ENCODE peak calls at places on chromosomes 13 and 19, in nine cellular contexts. C is SK-N-SH, L is A549, H is GM23338, A is K562, P is HCT116, I is Panc1, Q is GM12878, B is HepG2. Y is an unnamed sample.

GRCh38 chr13:46126552-46127171 is 21.8 kb upstream of the CPB2 start:
- DNase-seq in Q (no peak), C (peak; percentile 68), H (peak; percentile 92), B (peak; percentile 75), L (peak; percentile 66), I (peak; percentile 45), P (peak; percentile 57), A (peak; percentile 67), Y (no peak)

GRCh38 chr13:62049992-62050391 is 634.3 kb upstream of the PCDH20 start:
- DNase-seq in I (no peak), L (no peak), B (no peak), Q (no peak), C (no peak), H (no peak), P (no peak), A (no peak), Y (no peak)

GRCh38 chr19:15550847-15551182 is 42.5 kb downstream of the CYP4F22 start:
- DNase-seq in H (peak; percentile 27), A (peak; percentile 22), B (peak; percentile 16), P (no peak), I (no peak), Q (no peak), C (no peak), L (peak; percentile 37), Y (no peak)

GRCh38 chr19:48341006-48341405 is 15.7 kb downstream of the EMP3 start:
- DNase-seq in Q (no peak), A (peak; percentile 3), P (no peak), I (no peak), B (no peak), C (peak; percentile 24), H (no peak), L (no peak), Y (no peak)

GRCh38 chr19:8607386-8607785 is 3.1 kb downstream of the ADAMTS10 start:
- DNase-seq in C (no peak), A (no peak), Q (no peak), H (no peak), B (no peak), L (no peak), P (no peak), I (no peak), Y (no peak)

GRCh38 chr13:100280681-100281080 is 191.8 kb downstream of the PCCA start:
- DNase-seq in L (no peak), A (no peak), H (no peak), Q (no peak), I (no peak), C (no peak), P (no peak), B (no peak), Y (no peak)

GRCh38 chr13:50644081-50644871 is 199.2 kb downstream of the DLEU7 start:
- DNase-seq in A (no peak), C (no peak), B (peak; percentile 2), H (no peak), I (no peak), L (no peak), Q (no peak), P (no peak), Y (no peak)

GRCh38 chr19:33410915-33411401 is 37.4 kb downstream of the CEBPG start:
- DNase-seq in Q (no peak), L (no peak), H (no peak), B (no peak), C (no peak), I (no peak), A (no peak), P (no peak), Y (no peak)

GRCh38 chr13:113152894-113153809 is 5.3 kb upstream of the PROZ start:
- DNase-seq in C (peak; percentile 65), P (no peak), H (peak; percentile 73), B (peak; percentile 36), L (peak; percentile 10), A (peak; percentile 32), Q (no peak), I (no peak), Y (peak; percentile 22)

GRCh38 chr13:39013462-39013861 is 22.8 kb upstream of the STOML3 start:
- DNase-seq in A (no peak), L (no peak), C (no peak), H (no peak), I (no peak), P (no peak), Q (no peak), B (no peak), Y (no peak)

GRCh38 chr13:70666883-70667282 is 558.6 kb upstream of the KLHL1 start:
- DNase-seq in A (no peak), I (no peak), L (no peak), B (no peak), Q (no peak), C (no peak), H (no peak), P (no peak), Y (no peak)

GRCh38 chr19:29054886-29055675 is 157.9 kb downstream of the UQCRFS1 start:
- DNase-seq in Q (no peak), P (no peak), C (no peak), B (no peak), L (no peak), A (no peak), I (no peak), H (no peak), Y (no peak)

GRCh38 chr19:54256250-54257115 is 590 bp downstream of the LILRB5 start:
- DNase-seq in P (no peak), A (no peak), I (no peak), Q (no peak), L (no peak), C (no peak), H (no peak), B (no peak), Y (no peak)

GRCh38 chr13:102847272-102848234 is 1.7 kb downstream of the ERCC5 start:
- DNase-seq in C (peak; percentile 17), B (no peak), I (no peak), P (peak; percentile 19), Q (no peak), H (peak; percentile 59), A (no peak), L (peak; percentile 27), Y (no peak)

GRCh38 chr19:38250821-38251563 is 5.2 kb downstream of the PPP1R14A start:
- DNase-seq in L (no peak), I (no peak), P (no peak), Q (no peak), H (peak; percentile 41), A (no peak), C (no peak), B (peak; percentile 82), Y (no peak)

GRCh38 chr19:44777715-44778347 is at the start of gene CBLC:
- DNase-seq in C (peak; percentile 49), A (peak; percentile 87), H (peak; percentile 99), B (peak; percentile 68), P (peak; percentile 94), L (peak; percentile 60), I (no peak), Q (no peak), Y (no peak)

GRCh38 chr13:42377640-42378382 is 105.9 kb downstream of the AKAP11 start:
- DNase-seq in P (no peak), L (no peak), Q (peak; percentile 100), H (no peak), B (no peak), A (no peak), C (no peak), I (no peak), Y (no peak)

GRCh38 chr19:43354305-43354627 is 780 bp downstream of the CD177 start:
- DNase-seq in L (no peak), H (peak; percentile 87), B (no peak), I (no peak), A (no peak), P (no peak), C (peak; percentile 12), Q (no peak), Y (no peak)

GRCh38 chr19:43351998-43352746 is 1.3 kb upstream of the CD177 start:
- DNase-seq in Q (no peak), H (no peak), C (no peak), P (no peak), L (peak; percentile 15), B (no peak), A (no peak), I (no peak), Y (no peak)

GRCh38 chr19:43353606-43354304 is at the start of gene CD177:
- DNase-seq in B (no peak), I (no peak), A (no peak), C (peak; percentile 20), H (peak; percentile 11), Q (no peak), L (no peak), P (no peak), Y (no peak)
- TF ChIP-seq REST in B (no peak), I (no peak), A (no peak), C (no peak), H (no peak), Q (no peak), L (no peak), P (no peak), Y (no peak)

DNA sequence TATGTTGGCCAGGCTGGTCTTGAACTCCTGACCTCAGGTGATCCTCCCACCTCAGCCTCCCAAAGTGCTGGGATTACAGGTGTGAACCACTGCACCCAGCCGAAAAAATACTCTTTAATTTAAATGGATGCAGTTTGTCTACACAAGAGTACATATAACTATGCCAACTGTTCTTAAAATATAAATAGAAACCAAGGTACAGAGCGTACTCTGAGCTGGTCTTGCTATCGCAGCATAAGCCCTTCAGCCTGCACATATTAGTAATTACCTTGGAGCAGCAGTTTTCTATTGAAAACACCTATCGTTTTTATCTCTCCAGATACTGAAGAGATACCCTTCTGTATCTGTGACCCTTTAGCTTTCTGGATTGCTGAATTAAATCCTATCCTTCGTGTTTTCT is 3.4 kb downstream of the ZNF682 start:
- DNase-seq in I (no peak), B (no peak), L (no peak), A (no peak), Q (no peak), P (no peak), C (no peak), H (no peak), Y (no peak)
- TF ChIP-seq REST in I (no peak), B (no peak), L (no peak), A (no peak), Q (no peak), P (no peak), C (no peak), H (no peak), Y (no peak)

GRCh38 chr13:40776681-40777165 is 5.7 kb upstream of the MRPS31 start:
- DNase-seq in C (no peak), I (no peak), L (no peak), Q (no peak), B (no peak), A (peak; percentile 14), P (no peak), H (no peak), Y (peak; percentile 86)
- TF ChIP-seq REST in C (no peak), I (no peak), L (no peak), Q (no peak), B (no peak), A (no peak), P (no peak), H (no peak), Y (no peak)

DNA sequence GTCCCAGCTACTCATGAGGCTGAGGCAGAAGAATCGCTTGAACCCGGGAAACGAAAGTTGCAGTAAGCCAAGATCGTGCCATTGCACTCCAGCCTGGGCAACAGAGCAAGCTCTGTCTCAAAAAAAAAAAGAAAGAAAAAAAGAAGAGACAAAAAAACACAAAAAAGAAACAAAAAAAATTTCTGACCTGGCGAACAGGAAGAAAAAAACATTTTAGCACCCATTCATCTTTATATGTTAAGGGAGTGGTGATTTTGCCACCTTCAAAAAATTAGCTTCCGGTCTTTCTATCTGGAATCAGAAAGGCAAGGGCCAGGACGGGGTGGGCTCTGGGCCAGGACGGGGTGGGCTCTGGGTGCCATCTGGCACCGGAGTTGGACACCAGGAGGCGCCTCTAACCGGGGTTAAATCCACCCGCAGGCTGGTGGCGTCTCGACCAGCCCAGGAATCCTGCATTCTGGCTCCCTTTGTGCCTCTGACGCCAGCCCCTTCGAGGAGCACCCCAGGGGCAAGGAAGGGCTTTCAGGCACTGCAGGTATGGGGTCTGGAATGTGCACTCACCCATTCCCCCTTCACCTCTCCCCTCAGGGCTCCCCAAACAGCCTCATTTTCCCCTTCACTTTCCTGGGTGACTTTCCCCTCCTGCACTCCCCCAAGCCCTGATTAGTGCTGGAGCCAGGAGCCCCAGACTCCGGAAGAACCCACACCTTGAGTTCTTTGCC is 10.4 kb upstream of the ZSWIM4 start:
- DNase-seq in P (peak; percentile 39), A (peak; percentile 43), I (no peak), B (peak; percentile 44), H (peak; percentile 90), C (peak; percentile 90), Q (no peak), L (peak; percentile 65), Y (peak; percentile 74)
- TF ChIP-seq REST in P (no peak), A (no peak), I (no peak), B (no peak), H (peak; percentile 13), C (no peak), Q (no peak), L (no peak), Y (no peak)

Y was measured in HL-60.